ENCODE peak calls at places on chromosome 6, in six cellular contexts. One of them, this sample, is unnamed.

GRCh38 chr6:55445648-55446204 is 118.5 kb downstream of the GFRAL start:
- DNase-seq in ovary: no peak
- DNase-seq in Peyer's patch: no peak
- DNase-seq in esophagus squamous epithelium: no peak
- DNase-seq in astrocyte: peak; percentile 12
- DNase-seq in breast epithelium: no peak
- DNase-seq in this sample: no peak

GRCh38 chr6:93779086-93779858 is 359.9 kb upstream of the EPHA7 start:
- DNase-seq in ovary: no peak
- DNase-seq in Peyer's patch: no peak
- DNase-seq in esophagus squamous epithelium: no peak
- DNase-seq in astrocyte: peak; percentile 20
- DNase-seq in breast epithelium: no peak
- DNase-seq in this sample: no peak

GRCh38 chr6:130148181-130148580 is 74.6 kb downstream of the SAMD3 start:
- DNase-seq in ovary: no peak
- DNase-seq in Peyer's patch: no peak
- DNase-seq in esophagus squamous epithelium: no peak
- DNase-seq in astrocyte: no peak
- DNase-seq in breast epithelium: no peak
- DNase-seq in this sample: no peak

GRCh38 chr6:78910611-78911134 is 43.3 kb downstream of the IRAK1BP1 start:
- DNase-seq in ovary: no peak
- DNase-seq in Peyer's patch: peak; percentile 60
- DNase-seq in esophagus squamous epithelium: no peak
- DNase-seq in astrocyte: peak; percentile 4
- DNase-seq in breast epithelium: no peak
- DNase-seq in this sample: no peak

GRCh38 chr6:106199998-106200397 is 113.9 kb downstream of the PRDM1 start:
- DNase-seq in ovary: no peak
- DNase-seq in Peyer's patch: no peak
- DNase-seq in esophagus squamous epithelium: no peak
- DNase-seq in astrocyte: peak; percentile 95
- DNase-seq in breast epithelium: no peak
- DNase-seq in this sample: no peak

GRCh38 chr6:85676086-85676729 is 33.5 kb upstream of the SYNCRIP start:
- DNase-seq in ovary: no peak
- DNase-seq in Peyer's patch: no peak
- DNase-seq in esophagus squamous epithelium: no peak
- DNase-seq in astrocyte: no peak
- DNase-seq in breast epithelium: no peak
- DNase-seq in this sample: no peak

GRCh38 chr6:10312445-10312844 is 102.4 kb downstream of the TFAP2A start:
- DNase-seq in ovary: no peak
- DNase-seq in Peyer's patch: no peak
- DNase-seq in esophagus squamous epithelium: no peak
- DNase-seq in astrocyte: peak; percentile 35
- DNase-seq in breast epithelium: no peak
- DNase-seq in this sample: no peak

GRCh38 chr6:135180458-135181332 is at the start of gene MYB:
- DNase-seq in ovary: peak; percentile 30
- DNase-seq in Peyer's patch: peak; percentile 77
- DNase-seq in esophagus squamous epithelium: no peak
- DNase-seq in astrocyte: peak; percentile 20
- DNase-seq in breast epithelium: no peak
- DNase-seq in this sample: no peak

GRCh38 chr6:36827261-36828079 is 11.8 kb downstream of the CPNE5 start:
- DNase-seq in ovary: no peak
- DNase-seq in Peyer's patch: no peak
- DNase-seq in esophagus squamous epithelium: no peak
- DNase-seq in astrocyte: peak; percentile 92
- DNase-seq in breast epithelium: no peak
- DNase-seq in this sample: no peak

DNA sequence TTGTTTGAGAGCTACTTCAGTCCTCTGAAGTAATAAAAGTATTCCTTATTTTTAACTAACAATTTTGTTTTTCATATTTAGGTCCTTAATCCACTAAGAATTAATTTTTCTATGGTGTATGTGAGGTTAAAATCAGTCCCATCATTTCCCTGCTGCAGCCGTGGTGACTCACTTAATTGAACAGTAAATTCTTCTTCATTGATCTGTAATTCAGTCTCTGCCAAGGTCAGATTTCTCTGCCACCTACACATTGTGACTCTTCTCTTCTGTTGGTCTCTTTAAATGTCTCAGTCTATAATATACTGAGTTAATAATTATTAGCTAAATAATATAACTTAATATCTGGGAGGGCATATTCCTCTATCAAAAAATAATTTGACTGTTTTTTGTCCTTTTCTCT is 262.3 kb downstream of the UTRN start:
- DNase-seq in ovary: no peak
- DNase-seq in Peyer's patch: no peak
- DNase-seq in esophagus squamous epithelium: no peak
- DNase-seq in astrocyte: no peak
- DNase-seq in breast epithelium: no peak
- DNase-seq in this sample: no peak
- H3K27ac ChIP-seq in ovary: no peak overlapping the region
- H3K27ac ChIP-seq in Peyer's patch: no peak overlapping the region
- H3K27ac ChIP-seq in esophagus squamous epithelium: no peak overlapping the region
- H3K27ac ChIP-seq in astrocyte: no peak overlapping the region
- H3K27ac ChIP-seq in breast epithelium: no peak overlapping the region
- H3K27ac ChIP-seq in this sample: no peak overlapping the region

GRCh38 chr6:43916924-43917877 is 147.2 kb downstream of the VEGFA start:
- DNase-seq in ovary: peak; percentile 33
- DNase-seq in Peyer's patch: peak; percentile 89
- DNase-seq in esophagus squamous epithelium: no peak
- DNase-seq in astrocyte: no peak
- DNase-seq in breast epithelium: peak; percentile 52
- DNase-seq in this sample: no peak

GRCh38 chr6:43913388-43914271 is 143.6 kb downstream of the VEGFA start:
- DNase-seq in ovary: no peak
- DNase-seq in Peyer's patch: peak; percentile 68
- DNase-seq in esophagus squamous epithelium: no peak
- DNase-seq in astrocyte: peak; percentile 12
- DNase-seq in breast epithelium: no peak
- DNase-seq in this sample: no peak

GRCh38 chr6:43916091-43916923 is 146.3 kb downstream of the VEGFA start:
- DNase-seq in ovary: no peak
- DNase-seq in Peyer's patch: no peak
- DNase-seq in esophagus squamous epithelium: no peak
- DNase-seq in astrocyte: peak; percentile 58
- DNase-seq in breast epithelium: no peak
- DNase-seq in this sample: no peak

GRCh38 chr6:43914272-43915147 is 144.5 kb downstream of the VEGFA start:
- DNase-seq in ovary: no peak
- DNase-seq in Peyer's patch: no peak
- DNase-seq in esophagus squamous epithelium: no peak
- DNase-seq in astrocyte: no peak
- DNase-seq in breast epithelium: no peak
- DNase-seq in this sample: no peak

DNA sequence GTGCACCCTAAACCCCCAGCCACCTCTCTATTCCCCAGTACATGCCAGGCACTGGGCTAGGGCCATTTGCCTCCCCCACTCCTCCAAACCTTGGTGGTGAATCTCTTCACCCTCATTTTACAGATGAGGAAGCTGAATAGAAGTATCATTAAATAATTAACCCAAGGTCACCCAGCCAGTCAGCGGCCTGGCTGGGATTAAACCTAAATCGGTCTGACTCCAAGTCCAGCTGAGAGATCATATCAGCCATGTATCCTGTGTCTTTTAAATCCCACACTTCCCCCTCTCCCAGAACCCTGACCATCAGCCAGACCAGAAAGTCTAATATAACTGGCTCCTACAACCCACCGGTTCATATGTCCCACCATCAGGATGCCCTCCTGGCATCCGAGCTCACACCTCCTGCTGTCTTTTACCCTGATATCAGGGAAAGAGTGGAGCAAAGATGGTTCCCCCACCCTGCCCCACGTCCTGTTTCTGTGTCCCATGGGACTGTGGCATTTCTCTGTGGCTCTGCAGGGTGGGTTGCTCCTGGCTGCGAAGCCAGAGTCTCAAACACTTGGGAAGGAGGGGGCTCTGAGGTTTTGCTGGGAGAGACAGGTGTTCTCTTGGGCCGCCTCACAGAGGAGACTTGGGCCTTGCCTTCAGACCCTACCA is 145.3 kb downstream of the VEGFA start:
- DNase-seq in ovary: no peak
- DNase-seq in Peyer's patch: no peak
- DNase-seq in esophagus squamous epithelium: no peak
- DNase-seq in astrocyte: no peak
- DNase-seq in breast epithelium: no peak
- DNase-seq in this sample: no peak
- H3K27ac ChIP-seq in ovary: no peak overlapping the region
- H3K27ac ChIP-seq in Peyer's patch: peak overlapping the region; percentile 84
- H3K27ac ChIP-seq in esophagus squamous epithelium: no peak overlapping the region
- H3K27ac ChIP-seq in astrocyte: no peak overlapping the region
- H3K27ac ChIP-seq in breast epithelium: no peak overlapping the region
- H3K27ac ChIP-seq in this sample: no peak overlapping the region

GRCh38 chr6:33833599-33833998 is 29.8 kb upstream of the MLN start:
- DNase-seq in ovary: no peak
- DNase-seq in Peyer's patch: no peak
- DNase-seq in esophagus squamous epithelium: no peak
- DNase-seq in astrocyte: no peak
- DNase-seq in breast epithelium: no peak
- DNase-seq in this sample: no peak
- H3K27ac ChIP-seq in ovary: no peak overlapping the region
- H3K27ac ChIP-seq in Peyer's patch: no peak overlapping the region
- H3K27ac ChIP-seq in esophagus squamous epithelium: no peak overlapping the region
- H3K27ac ChIP-seq in astrocyte: no peak overlapping the region
- H3K27ac ChIP-seq in breast epithelium: peak overlapping the region; percentile 72
- H3K27ac ChIP-seq in this sample: no peak overlapping the region

GRCh38 chr6:24329022-24329421 is 28.8 kb downstream of the DCDC2 start:
- DNase-seq in ovary: no peak
- DNase-seq in Peyer's patch: no peak
- DNase-seq in esophagus squamous epithelium: no peak
- DNase-seq in astrocyte: peak; percentile 70
- DNase-seq in breast epithelium: no peak
- DNase-seq in this sample: no peak
- H3K27ac ChIP-seq in ovary: no peak overlapping the region
- H3K27ac ChIP-seq in Peyer's patch: no peak overlapping the region
- H3K27ac ChIP-seq in esophagus squamous epithelium: no peak overlapping the region
- H3K27ac ChIP-seq in astrocyte: peak overlapping the region; percentile 14
- H3K27ac ChIP-seq in breast epithelium: no peak overlapping the region
- H3K27ac ChIP-seq in this sample: no peak overlapping the region

DNA sequence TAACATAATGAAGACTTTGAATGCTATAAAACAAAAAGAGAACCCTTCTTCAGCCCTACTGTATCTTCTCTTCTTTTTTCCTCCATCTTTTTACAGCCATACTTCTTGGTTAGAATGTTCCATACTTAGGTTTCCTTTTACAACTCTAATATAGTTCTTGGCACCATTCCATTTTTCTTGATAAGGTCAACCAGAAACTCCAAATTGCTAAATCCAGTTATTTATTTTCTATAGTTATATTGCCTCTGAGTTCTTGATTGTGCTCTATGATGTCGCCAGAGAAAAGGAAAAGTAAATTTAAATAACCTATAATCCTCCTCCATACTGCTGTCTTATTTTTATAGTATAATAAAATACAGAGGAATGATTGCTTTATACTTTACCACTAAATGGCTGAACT is 26.7 kb upstream of the COL10A1 start:
- DNase-seq in ovary: no peak
- DNase-seq in Peyer's patch: no peak
- DNase-seq in esophagus squamous epithelium: no peak
- DNase-seq in astrocyte: no peak
- DNase-seq in breast epithelium: no peak
- DNase-seq in this sample: no peak
- H3K27ac ChIP-seq in ovary: no peak overlapping the region
- H3K27ac ChIP-seq in Peyer's patch: no peak overlapping the region
- H3K27ac ChIP-seq in esophagus squamous epithelium: no peak overlapping the region
- H3K27ac ChIP-seq in astrocyte: no peak overlapping the region
- H3K27ac ChIP-seq in breast epithelium: no peak overlapping the region
- H3K27ac ChIP-seq in this sample: no peak overlapping the region

GRCh38 chr6:138594042-138594636 is 94.8 kb upstream of the NHSL1 start:
- DNase-seq in ovary: no peak
- DNase-seq in Peyer's patch: no peak
- DNase-seq in esophagus squamous epithelium: no peak
- DNase-seq in astrocyte: no peak
- DNase-seq in breast epithelium: no peak
- DNase-seq in this sample: no peak

GRCh38 chr6:138592698-138593097 is 93.4 kb upstream of the NHSL1 start:
- DNase-seq in ovary: no peak
- DNase-seq in Peyer's patch: no peak
- DNase-seq in esophagus squamous epithelium: no peak
- DNase-seq in astrocyte: no peak
- DNase-seq in breast epithelium: no peak
- DNase-seq in this sample: no peak

GRCh38 chr6:138590796-138591709 is 91.8 kb upstream of the NHSL1 start:
- DNase-seq in ovary: peak; percentile 46
- DNase-seq in Peyer's patch: no peak
- DNase-seq in esophagus squamous epithelium: no peak
- DNase-seq in astrocyte: no peak
- DNase-seq in breast epithelium: peak; percentile 30
- DNase-seq in this sample: no peak

GRCh38 chr6:138594749-138595148 is 95.5 kb upstream of the NHSL1 start:
- DNase-seq in ovary: no peak
- DNase-seq in Peyer's patch: no peak
- DNase-seq in esophagus squamous epithelium: no peak
- DNase-seq in astrocyte: no peak
- DNase-seq in breast epithelium: no peak
- DNase-seq in this sample: no peak

DNA sequence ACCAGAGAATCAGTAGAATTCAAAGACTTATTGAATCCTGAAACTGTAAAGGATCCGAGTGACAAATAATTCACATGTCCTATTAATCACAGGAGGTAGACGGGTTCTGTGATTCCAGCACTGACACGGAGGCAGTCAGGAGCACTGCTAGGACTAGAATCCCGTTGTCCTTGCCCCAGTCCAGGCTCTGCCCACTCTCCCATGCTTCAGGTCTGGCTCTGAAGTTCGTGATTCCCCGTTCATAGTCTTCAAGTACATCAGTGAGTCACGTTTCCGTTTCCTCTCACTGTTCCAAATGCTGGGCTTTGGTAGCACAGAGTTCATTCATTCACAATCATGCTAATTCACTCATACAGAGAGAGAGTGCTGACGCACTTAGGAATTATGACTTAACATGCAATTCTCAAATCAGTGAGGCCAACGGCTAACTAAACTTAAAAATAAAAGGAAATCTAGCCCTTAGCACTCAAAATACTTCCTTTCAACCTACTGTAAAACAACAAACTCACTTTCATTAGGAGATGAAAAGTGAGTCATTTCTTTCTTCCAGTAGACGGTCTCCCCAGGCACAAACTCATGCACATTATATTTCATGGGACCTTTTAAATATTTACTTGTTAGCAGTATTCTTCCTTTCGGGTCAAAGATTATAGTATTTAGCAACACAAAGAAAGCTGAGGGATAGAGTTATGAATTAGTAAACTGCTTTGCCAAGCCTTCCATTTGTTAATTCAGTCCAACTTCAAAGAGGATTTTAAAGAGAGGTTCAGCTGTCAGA is 94.0 kb upstream of the NHSL1 start:
- DNase-seq in ovary: no peak
- DNase-seq in Peyer's patch: no peak
- DNase-seq in esophagus squamous epithelium: peak; percentile 4
- DNase-seq in astrocyte: peak; percentile 98
- DNase-seq in breast epithelium: peak; percentile 30
- DNase-seq in this sample: peak; percentile 36
- H3K27ac ChIP-seq in ovary: no peak overlapping the region
- H3K27ac ChIP-seq in Peyer's patch: peak overlapping the region; percentile 59
- H3K27ac ChIP-seq in esophagus squamous epithelium: peak overlapping the region; percentile 83
- H3K27ac ChIP-seq in astrocyte: peak overlapping the region; percentile 88
- H3K27ac ChIP-seq in breast epithelium: peak overlapping the region; percentile 86
- H3K27ac ChIP-seq in this sample: peak overlapping the region; percentile 9

This sample was measured in thoracic aorta.